ENCODE peak calls at places on chromosome 3, in seven cellular contexts. P is SK-N-SH, S is GM12892, D is HepG2, N is K562, T is GM12878, Q is H1. Y is an unnamed sample.

GRCh38 chr3:46926039-46926438 is 48.5 kb downstream of the PTH1R start:
- DNase-seq in P (no peak), S (no peak), D (no peak), N (no peak), T (no peak), Q (no peak), Y (no peak)

GRCh38 chr3:65173841-65174240 is 486.0 kb upstream of the ADAMTS9 start:
- DNase-seq in P (no peak), S (no peak), D (no peak), N (no peak), T (no peak), Q (no peak), Y (no peak)

GRCh38 chr3:126274735-126275734 is 82.2 kb downstream of the KLF15 start:
- DNase-seq in P (no peak), S (no peak), D (no peak), N (no peak), T (no peak), Q (no peak), Y (no peak)

GRCh38 chr3:66644549-66644948 is 143.7 kb upstream of the LRIG1 start:
- DNase-seq in P (no peak), S (no peak), D (no peak), N (no peak), T (no peak), Q (no peak), Y (no peak)

GRCh38 chr3:15728766-15729165 is 69.0 kb downstream of the ANKRD28 start:
- DNase-seq in P (no peak), S (no peak), D (no peak), N (no peak), T (no peak), Q (no peak), Y (no peak)

GRCh38 chr3:170840291-170840859 is 29.6 kb downstream of the RPL22L1 start:
- DNase-seq in P (peak; percentile 10), S (no peak), D (no peak), N (no peak), T (no peak), Q (no peak), Y (no peak)

GRCh38 chr3:188559856-188560255 is 405.9 kb downstream of the LPP start:
- DNase-seq in P (no peak), S (no peak), D (no peak), N (no peak), T (no peak), Q (no peak), Y (no peak)

GRCh38 chr3:173742491-173742890 is 344.9 kb downstream of the NLGN1 start:
- DNase-seq in P (no peak), S (no peak), D (no peak), N (no peak), T (no peak), Q (no peak), Y (no peak)

GRCh38 chr3:148797822-148798221 is 29.8 kb upstream of the CPB1 start:
- DNase-seq in P (no peak), S (no peak), D (no peak), N (no peak), T (no peak), Q (no peak), Y (no peak)

GRCh38 chr3:29452923-29453277 is 172.0 kb downstream of the RBMS3 start:
- DNase-seq in P (no peak), S (no peak), D (no peak), N (no peak), T (no peak), Q (no peak), Y (no peak)

GRCh38 chr3:7205535-7206331 is 344.8 kb downstream of the GRM7 start:
- DNase-seq in P (no peak), S (no peak), D (no peak), N (no peak), T (peak; percentile 41), Q (no peak), Y (no peak)

GRCh38 chr3:172292422-172292821 is 155.8 kb downstream of the GHSR start:
- DNase-seq in P (no peak), S (no peak), D (no peak), N (no peak), T (no peak), Q (no peak), Y (no peak)

GRCh38 chr3:172296248-172296974 is 151.8 kb downstream of the GHSR start:
- DNase-seq in P (no peak), S (no peak), D (no peak), N (no peak), T (no peak), Q (no peak), Y (no peak)

GRCh38 chr3:172296975-172297332 is 151.3 kb downstream of the GHSR start:
- DNase-seq in P (no peak), S (no peak), D (no peak), N (no peak), T (no peak), Q (no peak), Y (no peak)

GRCh38 chr3:172293093-172293492 is 155.2 kb downstream of the GHSR start:
- DNase-seq in P (no peak), S (no peak), D (no peak), N (no peak), T (no peak), Q (no peak), Y (no peak)

GRCh38 chr3:172294238-172294806 is 153.9 kb downstream of the GHSR start:
- DNase-seq in P (no peak), S (no peak), D (no peak), N (no peak), T (no peak), Q (no peak), Y (no peak)
- TF ChIP-seq POLR2AphosphoS5 in P (no peak), S (no peak), D (no peak), N (no peak), T (no peak), Q (no peak), Y (no peak)

GRCh38 chr3:25235471-25235870 is 192.6 kb upstream of the RARB start:
- DNase-seq in P (no peak), S (no peak), D (no peak), N (no peak), T (no peak), Q (no peak), Y (no peak)
- TF ChIP-seq TAF1 in P (no peak), S (no peak), D (no peak), N (no peak), T (no peak), Q (no peak), Y (no peak)

DNA sequence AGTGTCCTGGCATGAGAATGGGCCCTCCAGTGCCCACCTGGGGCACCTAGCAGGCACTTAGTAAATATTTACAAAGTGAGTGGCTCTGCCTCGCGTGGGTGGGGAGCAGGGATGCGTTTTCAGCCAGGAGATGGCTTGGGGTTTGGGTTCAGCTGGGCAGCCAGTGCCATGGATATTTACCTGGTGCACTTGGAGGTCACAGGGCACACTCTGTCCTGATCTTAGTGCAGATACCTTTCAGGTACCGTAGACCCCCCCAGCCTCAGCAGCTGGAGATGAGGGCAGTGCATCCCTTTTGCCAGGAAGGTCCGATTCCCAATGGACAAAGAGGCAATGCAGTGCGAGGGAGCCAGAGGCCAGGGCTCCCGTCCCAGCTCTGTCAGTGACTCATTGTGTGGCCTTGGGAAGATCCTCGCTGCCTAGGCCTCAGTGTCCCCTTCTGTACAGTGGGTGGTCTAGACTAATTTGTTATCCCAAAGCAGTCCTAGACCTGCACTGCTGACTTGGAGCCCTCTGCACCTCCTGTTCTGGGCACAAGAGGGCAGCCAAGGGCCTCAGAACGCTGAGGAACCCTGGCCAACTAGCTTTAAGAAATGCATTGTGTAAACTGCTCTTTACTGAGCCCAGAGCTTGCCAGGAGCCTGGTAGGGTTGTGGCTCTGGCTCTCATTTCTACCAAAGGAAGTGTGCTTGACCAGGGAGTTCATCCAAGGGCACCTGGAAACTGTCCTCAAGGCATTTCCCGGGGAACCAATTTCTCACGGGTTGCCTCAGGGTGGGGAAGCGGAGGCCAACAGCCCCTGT is 16.0 kb downstream of the HDAC11 start:
- DNase-seq in P (peak; percentile 84), S (no peak), D (peak; percentile 49), N (peak; percentile 81), T (peak; percentile 17), Q (peak; percentile 91), Y (peak; percentile 67)
- TF ChIP-seq POLR2AphosphoS5 in P (no peak), S (no peak), D (no peak), N (no peak), T (no peak), Q (no peak), Y (no peak)

GRCh38 chr3:73729969-73730440 is 105.3 kb upstream of the PDZRN3 start:
- DNase-seq in P (no peak), S (no peak), D (no peak), N (no peak), T (no peak), Q (no peak), Y (no peak)
- TF ChIP-seq TAF1 in P (no peak), S (no peak), D (no peak), N (no peak), T (no peak), Q (no peak), Y (no peak)

GRCh38 chr3:159853506-159853864 is 135.2 kb upstream of the IL12A start:
- DNase-seq in P (no peak), S (no peak), D (no peak), N (no peak), T (no peak), Q (no peak), Y (no peak)

GRCh38 chr3:159856496-159857098 is 132.0 kb upstream of the IL12A start:
- DNase-seq in P (peak; percentile 52), S (no peak), D (no peak), N (no peak), T (no peak), Q (no peak), Y (no peak)

GRCh38 chr3:159855599-159856495 is 132.8 kb upstream of the IL12A start:
- DNase-seq in P (peak; percentile 54), S (no peak), D (no peak), N (no peak), T (no peak), Q (no peak), Y (no peak)

GRCh38 chr3:159852821-159853505 is 135.7 kb upstream of the IL12A start:
- DNase-seq in P (no peak), S (no peak), D (no peak), N (no peak), T (no peak), Q (no peak), Y (no peak)

GRCh38 chr3:159854500-159855124 is 134.0 kb upstream of the IL12A start:
- DNase-seq in P (no peak), S (no peak), D (peak; percentile 3), N (no peak), T (no peak), Q (no peak), Y (no peak)
- TF ChIP-seq POLR2AphosphoS5 in P (peak; percentile 83), S (no peak), D (no peak), N (no peak), T (no peak), Q (no peak), Y (no peak)

DNA sequence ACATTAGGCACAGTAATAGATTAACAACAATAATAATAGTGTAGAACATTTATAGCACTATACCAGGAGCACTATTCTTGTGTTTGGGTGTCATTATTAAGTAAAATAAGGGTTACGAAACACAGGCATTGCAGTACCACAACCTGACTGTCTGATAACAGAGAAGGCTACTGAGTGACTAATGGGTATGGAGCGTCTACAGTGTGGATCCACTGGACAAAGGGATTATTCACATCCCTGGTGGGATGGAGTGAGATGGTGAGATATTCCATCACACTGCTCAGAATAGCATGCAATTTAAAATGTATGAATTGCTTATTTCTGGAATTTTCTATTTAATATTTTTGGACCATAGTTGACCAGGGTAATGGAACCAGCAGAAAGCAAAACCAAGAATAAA is 18.2 kb downstream of the MINDY4B start:
- DNase-seq in P (no peak), S (no peak), D (no peak), N (no peak), T (no peak), Q (no peak), Y (no peak)
- TF ChIP-seq TAF1 in P (no peak), S (no peak), D (no peak), N (no peak), T (no peak), Q (no peak), Y (no peak)

Y was measured in GM12891.